ENCODE peak calls at places on chromosomes 3 and 15, in seven cellular contexts. D is neural progenitor cell, M is left lung, V is fibroblast of lung, P is Peyer's patch, B is cardiac fibroblast, S is natural killer cell. T is an unnamed sample.

GRCh38 chr3:128152419-128153155 is 694 bp upstream of the EEFSEC start:
- DNase-seq in D (no peak), M (no peak), V (peak), P (no peak), B (peak), S (no peak), T (no peak)

GRCh38 chr15:74835312-74835823 is 7.6 kb downstream of the ULK3 start:
- DNase-seq in D (peak), M (peak), V (peak), P (peak), B (peak), S (no peak), T (peak)

GRCh38 chr3:186589856-186590579 is 19.5 kb downstream of the DNAJB11 start:
- DNase-seq in D (no peak), M (peak), V (no peak), P (peak), B (peak), S (no peak), T (peak)

GRCh38 chr15:75371901-75372688 is 3.7 kb upstream of the MAN2C1 start:
- DNase-seq in D (no peak), M (no peak), V (no peak), P (no peak), B (no peak), S (no peak), T (no peak)

GRCh38 chr15:89330881-89331595 is 3.6 kb downstream of the POLG start:
- DNase-seq in D (no peak), M (no peak), V (no peak), P (no peak), B (no peak), S (no peak), T (no peak)

GRCh38 chr3:181880339-181880738 is 168.6 kb downstream of the SOX2 start:
- DNase-seq in D (peak), M (no peak), V (no peak), P (no peak), B (no peak), S (no peak), T (no peak)

GRCh38 chr3:122989856-122990575 is 37.5 kb downstream of the SEMA5B start:
- DNase-seq in D (no peak), M (no peak), V (no peak), P (no peak), B (no peak), S (no peak), T (no peak)

GRCh38 chr3:123505820-123506219 is 56.9 kb upstream of the ADCY5 start:
- DNase-seq in D (no peak), M (no peak), V (no peak), P (no peak), B (no peak), S (no peak), T (no peak)

GRCh38 chr15:94602771-94603474 is 371.6 kb downstream of the MCTP2 start:
- DNase-seq in D (no peak), M (no peak), V (no peak), P (no peak), B (no peak), S (no peak), T (no peak)

GRCh38 chr3:19539488-19540395 is 391.4 kb downstream of the KCNH8 start:
- DNase-seq in D (no peak), M (no peak), V (no peak), P (no peak), B (no peak), S (no peak), T (no peak)

GRCh38 chr15:56031836-56032235 is 38.4 kb upstream of the NEDD4 start:
- DNase-seq in D (no peak), M (no peak), V (no peak), P (no peak), B (no peak), S (no peak), T (no peak)
- TF ChIP-seq CTCF in D (no peak), M (no peak), V (no peak), P (no peak), B (no peak), S (no peak), T (no peak)

GRCh38 chr3:107627962-107628542 is 105.3 kb downstream of the BBX start:
- DNase-seq in D (no peak), M (no peak), V (peak), P (no peak), B (peak), S (no peak), T (no peak)
- TF ChIP-seq CTCF in D (peak), M (no peak), V (no peak), P (no peak), B (peak), S (no peak), T (no peak)

DNA sequence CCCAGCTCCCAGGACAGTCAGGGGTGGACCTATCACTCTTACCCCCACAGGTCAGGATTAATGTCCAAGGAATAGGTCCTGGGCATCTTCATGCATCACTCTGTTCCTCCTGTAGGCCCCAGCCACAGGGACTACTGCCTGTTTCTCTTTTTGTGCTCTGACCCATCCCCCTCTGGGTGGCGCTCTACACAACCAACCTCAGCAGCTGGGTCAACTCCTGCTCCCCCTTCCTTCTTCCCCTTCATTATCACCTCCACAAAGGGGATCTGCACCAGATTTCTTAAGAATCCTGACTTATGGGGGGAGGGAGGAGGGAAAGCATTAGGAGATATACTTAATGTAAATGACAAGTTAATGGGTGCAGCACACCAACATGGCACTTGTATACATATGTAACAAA is 12.2 kb upstream of the TRANK1 start:
- DNase-seq in D (peak), M (no peak), V (no peak), P (no peak), B (no peak), S (no peak), T (no peak)
- TF ChIP-seq CTCF in D (peak), M (no peak), V (no peak), P (no peak), B (no peak), S (no peak), T (no peak)

DNA sequence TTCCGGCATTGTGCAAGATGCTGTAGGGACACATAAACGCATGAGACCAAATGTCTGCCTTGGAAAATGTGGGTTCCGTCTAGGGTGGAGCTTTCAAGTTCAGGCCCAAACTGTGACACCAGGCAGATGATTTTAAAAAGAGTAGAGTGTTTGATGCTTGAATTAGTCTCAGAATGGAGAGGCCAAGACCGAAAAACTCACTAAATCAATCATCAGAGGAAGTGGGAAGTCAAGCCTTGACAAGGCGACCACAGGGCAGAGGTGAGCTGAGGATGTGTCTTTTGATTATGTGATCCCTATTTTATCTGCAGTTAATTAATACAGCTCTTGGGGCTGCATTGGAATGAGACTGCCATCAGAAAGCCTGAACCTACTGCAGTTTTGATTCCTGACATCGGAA is 275.4 kb downstream of the ABHD5 start:
- DNase-seq in D (no peak), M (no peak), V (no peak), P (no peak), B (no peak), S (no peak), T (no peak)
- TF ChIP-seq CTCF in D (no peak), M (no peak), V (no peak), P (no peak), B (no peak), S (no peak), T (no peak)

GRCh38 chr15:77097317-77097721 is 26.4 kb upstream of the TSPAN3 start:
- DNase-seq in D (no peak), M (no peak), V (no peak), P (no peak), B (no peak), S (no peak), T (no peak)

GRCh38 chr15:77097921-77098320 is 27.0 kb upstream of the TSPAN3 start:
- DNase-seq in D (no peak), M (no peak), V (no peak), P (no peak), B (no peak), S (no peak), T (no peak)

GRCh38 chr15:77096541-77096940 is 25.6 kb upstream of the TSPAN3 start:
- DNase-seq in D (no peak), M (no peak), V (no peak), P (no peak), B (no peak), S (no peak), T (no peak)

GRCh38 chr15:77096131-77096530 is 25.2 kb upstream of the TSPAN3 start:
- DNase-seq in D (no peak), M (no peak), V (no peak), P (no peak), B (no peak), S (no peak), T (no peak)

GRCh38 chr15:77094397-77095030 is 23.6 kb upstream of the TSPAN3 start:
- DNase-seq in D (peak), M (no peak), V (no peak), P (no peak), B (no peak), S (no peak), T (no peak)
- TF ChIP-seq CTCF in D (peak), M (no peak), V (no peak), P (no peak), B (peak), S (no peak), T (peak)

GRCh38 chr3:57436195-57436761 is 107.9 kb downstream of the DNAH12 start:
- DNase-seq in D (no peak), M (no peak), V (no peak), P (no peak), B (no peak), S (no peak), T (no peak)

DNA sequence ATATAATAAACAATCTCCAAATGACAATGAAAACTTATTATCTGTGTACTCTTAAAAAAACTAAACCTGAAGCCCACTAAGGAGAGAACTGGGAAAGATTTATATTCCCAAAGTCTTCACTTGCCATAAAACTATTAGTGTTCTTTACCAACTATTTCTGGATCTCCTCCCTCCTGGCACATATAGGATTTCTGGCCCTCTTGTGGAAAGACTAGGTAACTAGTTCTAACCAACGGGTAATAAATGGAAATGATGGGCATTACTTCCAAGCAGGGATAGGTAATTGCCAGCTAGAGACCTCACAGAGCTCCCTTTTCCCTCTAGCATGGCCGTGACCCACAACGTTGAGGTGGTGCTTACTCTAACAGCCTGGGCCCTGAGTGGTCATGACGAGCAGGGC is 110.1 kb downstream of the DNAH12 start:
- DNase-seq in D (peak), M (no peak), V (peak), P (no peak), B (peak), S (no peak), T (peak)
- TF ChIP-seq CTCF in D (peak), M (no peak), V (peak), P (peak), B (peak), S (no peak), T (peak)

GRCh38 chr15:100384108-100384410 is 42.3 kb upstream of the ADAMTS17 start:
- DNase-seq in D (no peak), M (no peak), V (no peak), P (no peak), B (no peak), S (no peak), T (no peak)

GRCh38 chr15:100385300-100385699 is 43.5 kb upstream of the ADAMTS17 start:
- DNase-seq in D (no peak), M (no peak), V (no peak), P (no peak), B (no peak), S (no peak), T (no peak)

DNA sequence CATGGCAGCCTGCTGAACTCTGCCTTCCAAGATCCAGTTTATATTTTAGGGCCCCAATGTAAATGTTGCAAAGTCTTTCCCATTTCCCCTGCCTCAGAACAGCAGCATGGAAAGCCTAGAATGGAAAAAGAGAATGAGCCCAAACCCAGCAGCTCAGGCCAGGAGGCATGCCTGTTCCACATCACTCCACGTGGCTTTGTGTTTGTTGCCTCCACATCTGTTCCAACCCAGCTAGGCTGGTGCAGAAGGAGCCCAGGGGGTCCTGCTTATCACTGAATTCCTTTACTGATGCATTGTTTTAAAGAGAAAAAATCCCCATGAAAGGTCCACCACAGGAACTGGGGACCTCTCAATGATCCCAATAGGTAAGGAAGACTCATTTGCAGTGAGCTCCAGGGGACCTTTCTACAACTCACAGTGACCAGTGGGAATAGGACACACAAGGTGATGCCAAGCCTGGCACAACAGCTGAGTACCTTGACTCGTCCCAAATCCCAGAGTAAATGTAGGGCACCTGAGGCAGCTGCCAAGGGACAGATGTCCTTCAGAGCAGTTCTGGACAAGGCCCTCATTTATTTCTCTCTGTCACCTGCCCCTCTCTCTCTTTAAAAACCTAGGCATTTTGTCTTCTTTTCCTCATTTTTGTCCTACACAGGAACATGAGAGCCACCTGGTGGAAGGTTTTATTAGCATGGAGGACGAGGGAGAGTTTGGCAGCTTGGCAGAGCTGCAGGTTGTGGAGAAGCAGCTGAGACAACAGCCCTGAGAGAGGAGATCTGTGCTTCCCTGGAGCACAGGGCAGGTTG is 41.7 kb upstream of the ADAMTS17 start:
- DNase-seq in D (peak), M (no peak), V (peak), P (no peak), B (peak), S (no peak), T (no peak)
- TF ChIP-seq CTCF in D (peak), M (peak), V (no peak), P (peak), B (peak), S (no peak), T (no peak)

GRCh38 chr3:187742351-187743171 is 2.7 kb downstream of the BCL6 start:
- DNase-seq in D (no peak), M (no peak), V (peak), P (no peak), B (peak), S (no peak), T (peak)
- TF ChIP-seq CTCF in D (no peak), M (no peak), V (no peak), P (no peak), B (no peak), S (peak), T (no peak)

DNA sequence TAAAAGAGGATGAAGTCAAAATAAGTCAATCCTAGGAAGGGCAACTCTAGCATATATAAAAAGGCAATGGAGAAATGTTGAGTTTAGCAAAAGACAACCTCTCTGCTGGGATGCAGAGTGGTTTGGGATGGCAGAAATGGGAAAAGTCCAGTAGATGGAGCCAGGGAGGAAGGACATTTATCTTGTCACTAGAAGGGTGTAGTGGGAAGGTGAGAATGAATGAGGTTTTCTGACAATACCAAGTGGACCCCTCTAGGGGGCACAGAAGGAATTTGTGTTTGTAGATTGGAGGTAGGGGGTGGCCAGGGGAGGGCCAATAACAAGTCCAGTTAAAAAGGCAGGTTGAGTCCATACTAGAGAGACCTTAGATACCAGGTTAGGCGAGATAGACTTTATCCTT is 80.0 kb downstream of the THSD4 start:
- DNase-seq in D (peak), M (no peak), V (no peak), P (no peak), B (peak), S (no peak), T (no peak)
- TF ChIP-seq CTCF in D (peak), M (no peak), V (no peak), P (peak), B (peak), S (no peak), T (peak)

GRCh38 chr3:29764603-29765254 is 483.9 kb downstream of the RBMS3 start:
- DNase-seq in D (no peak), M (no peak), V (peak), P (no peak), B (peak), S (no peak), T (peak)
- TF ChIP-seq CTCF in D (no peak), M (peak), V (peak), P (peak), B (peak), S (no peak), T (peak)